ENCODE peak calls at places on chromosomes 13 and 19, in ten cellular contexts. R, M, Z, E, N, O, Q, W, L and S are unnamed samples.

GRCh38 chr19:8259922-8260247 is 48.3 kb downstream of the CD320 start:
- DNase-seq in M (no peak), R (no peak), O (no peak), Q (no peak), Z (no peak), W (no peak), L (no peak), E (no peak), N (no peak), S (no peak)

GRCh38 chr13:67204731-67205130 is 25.4 kb downstream of the PCDH9 start:
- DNase-seq in E (no peak), R (no peak), Z (no peak), L (no peak), Q (no peak), O (no peak), W (no peak), M (no peak), N (no peak), S (no peak)

GRCh38 chr19:44548736-44549135 is 19.3 kb upstream of the CEACAM20 start:
- DNase-seq in L (peak; percentile 51), E (no peak), R (no peak), N (no peak), Q (no peak), O (no peak), M (no peak), W (no peak), Z (no peak), S (no peak)

GRCh38 chr13:41409611-41410010 is 47.7 kb upstream of the RGCC start:
- DNase-seq in M (no peak), N (no peak), W (no peak), L (no peak), E (no peak), Q (no peak), Z (no peak), R (no peak), O (no peak), S (no peak)

GRCh38 chr19:13951799-13952153 is 533 bp upstream of the DCAF15 start:
- DNase-seq in W (no peak), Q (no peak), M (no peak), R (no peak), N (no peak), E (no peak), L (no peak), O (no peak), Z (no peak), S (peak; percentile 7)

GRCh38 chr13:31629085-31629785 is 110.1 kb upstream of the RXFP2 start:
- DNase-seq in R (no peak), L (peak; percentile 40), W (no peak), N (no peak), Q (no peak), M (no peak), O (no peak), E (no peak), Z (peak; percentile 27), S (no peak)

GRCh38 chr13:110330491-110331001 is 23.5 kb downstream of the COL4A2 start:
- DNase-seq in L (peak; percentile 83), M (no peak), N (no peak), E (no peak), R (no peak), Z (peak; percentile 48), O (no peak), Q (no peak), W (no peak), S (no peak)

GRCh38 chr13:32663660-32664059 is 77.4 kb downstream of the PDS5B start:
- DNase-seq in Z (no peak), E (no peak), O (no peak), M (no peak), N (no peak), L (no peak), W (no peak), Q (no peak), R (no peak), S (no peak)

GRCh38 chr13:20446405-20446804 is 79.3 kb downstream of the CRYL1 start:
- DNase-seq in O (no peak), W (no peak), L (no peak), Z (no peak), Q (no peak), M (no peak), R (no peak), N (no peak), E (no peak), S (no peak)

GRCh38 chr19:10356431-10356830 is 17.0 kb upstream of the ICAM3 start:
- DNase-seq in W (no peak), E (no peak), N (no peak), O (no peak), R (no peak), Z (no peak), Q (no peak), M (no peak), L (no peak), S (no peak)

DNA sequence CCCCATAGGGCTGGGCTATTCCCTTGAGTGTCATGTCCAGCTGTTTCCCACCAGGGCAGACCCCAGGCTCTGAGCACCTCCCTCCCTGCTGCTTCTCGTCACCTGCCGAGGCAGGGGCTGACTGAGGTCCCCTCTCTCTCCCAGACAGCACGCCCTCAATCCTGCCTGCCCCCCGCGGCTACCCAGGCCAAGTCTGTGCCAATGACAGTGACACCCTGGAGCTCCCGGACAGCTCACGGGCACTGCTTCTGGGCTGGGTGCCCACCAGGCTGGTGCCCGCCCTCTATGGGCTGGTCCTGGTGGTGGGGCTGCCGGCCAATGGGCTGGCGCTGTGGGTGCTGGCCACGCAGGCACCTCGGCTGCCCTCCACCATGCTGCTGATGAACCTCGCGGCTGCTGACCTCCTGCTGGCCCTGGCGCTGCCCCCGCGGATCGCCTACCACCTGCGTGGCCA is 657 bp downstream of the F2RL3 start:
- DNase-seq in W (no peak), M (no peak), Z (no peak), N (no peak), Q (no peak), L (no peak), R (no peak), O (no peak), E (no peak), S (no peak)
- H3K4me3 ChIP-seq in W (no peak overlapping the region), M (no peak overlapping the region), Z (no peak overlapping the region), N (no peak overlapping the region), Q (no peak overlapping the region), L (no peak overlapping the region), R (peak overlapping the region; percentile 55), O (peak overlapping the region; percentile 48), E (no peak overlapping the region), S (no peak overlapping the region)

GRCh38 chr13:101695870-101696516 is 243.5 kb downstream of the ITGBL1 start:
- DNase-seq in M (no peak), Q (no peak), W (no peak), E (no peak), O (no peak), N (no peak), R (no peak), L (no peak), Z (no peak), S (no peak)

GRCh38 chr13:101690871-101691270 is 238.4 kb downstream of the ITGBL1 start:
- DNase-seq in M (no peak), W (no peak), N (no peak), Z (peak; percentile 19), O (no peak), E (no peak), L (no peak), R (no peak), Q (no peak), S (no peak)

DNA sequence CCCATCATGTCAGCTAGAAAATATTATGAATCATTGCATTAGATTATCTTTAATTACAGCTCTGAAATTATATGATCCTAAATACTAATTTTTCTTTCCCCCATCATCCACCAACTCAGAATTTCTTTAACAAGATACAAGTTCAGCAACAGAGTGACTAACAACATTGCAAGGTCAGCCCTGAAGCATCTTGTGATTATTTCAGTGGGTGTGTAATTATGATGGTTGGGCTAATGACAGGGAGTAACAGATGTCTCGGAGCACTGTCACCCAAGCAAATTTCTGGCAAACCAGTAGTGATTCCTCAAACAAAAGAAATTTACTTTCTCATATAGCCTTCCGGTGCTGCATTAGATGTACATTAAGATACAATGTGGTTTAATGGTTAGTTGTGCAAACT is 238.9 kb downstream of the ITGBL1 start:
- DNase-seq in N (no peak), W (no peak), R (no peak), E (no peak), O (no peak), Z (peak; percentile 5), L (no peak), M (no peak), Q (no peak), S (no peak)
- H3K4me2 ChIP-seq in N (no peak overlapping the region), W (no peak overlapping the region), R (no peak overlapping the region), E (no peak overlapping the region), O (no peak overlapping the region), Z (no peak overlapping the region), L (no peak overlapping the region), M (no peak overlapping the region), Q (no peak overlapping the region), S (no peak overlapping the region)

DNA sequence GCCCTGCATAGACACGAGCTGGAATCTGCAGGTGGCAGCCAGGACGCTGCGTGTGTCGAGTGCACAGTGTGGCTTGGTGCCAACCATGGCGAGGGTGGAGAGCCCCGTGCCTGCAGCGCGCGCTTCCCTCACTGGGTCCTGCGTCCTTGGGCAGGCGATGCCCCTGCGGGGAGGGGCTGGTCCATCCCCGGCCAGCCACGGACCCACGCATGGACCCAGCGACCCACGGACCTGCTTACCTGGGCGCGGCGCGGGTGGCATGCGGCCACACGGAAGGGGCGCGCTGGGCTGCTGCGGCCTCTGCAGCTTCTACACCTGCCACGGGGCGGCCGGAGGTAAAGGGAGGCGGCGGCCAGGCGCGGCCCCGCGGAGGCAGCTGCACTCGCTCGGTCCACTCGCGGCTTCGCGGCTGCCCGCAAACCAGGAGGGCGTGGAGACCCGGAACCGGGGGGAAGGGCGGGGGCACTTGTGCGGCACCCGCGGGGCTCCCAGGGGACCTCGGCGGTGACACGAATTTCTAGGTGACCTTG is 569 bp upstream of the MCF2L start:
- DNase-seq in O (no peak), N (no peak), R (no peak), Q (peak; percentile 43), M (no peak), L (no peak), Z (no peak), E (peak; percentile 65), W (peak; percentile 62), S (peak; percentile 75)
- H3K4me3 ChIP-seq in O (peak overlapping the region; percentile 31), N (peak overlapping the region; percentile 6), R (no peak overlapping the region), Q (peak overlapping the region; percentile 72), M (no peak overlapping the region), L (no peak overlapping the region), Z (no peak overlapping the region), E (peak overlapping the region; percentile 72), W (peak overlapping the region; percentile 77), S (peak overlapping the region; percentile 57)

GRCh38 chr13:113455384-113455783 is 2.1 kb upstream of the ADPRHL1 start:
- DNase-seq in Q (no peak), O (no peak), Z (no peak), E (no peak), R (no peak), N (no peak), L (no peak), M (no peak), W (no peak), S (no peak)

GRCh38 chr13:113451951-113452421 is 1.3 kb downstream of the ADPRHL1 start:
- DNase-seq in M (no peak), Q (no peak), N (no peak), W (no peak), Z (no peak), L (no peak), O (no peak), E (no peak), R (peak; percentile 6), S (no peak)

GRCh38 chr13:113454936-113455335 is 1.6 kb upstream of the ADPRHL1 start:
- DNase-seq in Z (no peak), W (no peak), R (no peak), L (no peak), N (no peak), M (no peak), E (no peak), O (no peak), Q (no peak), S (no peak)

GRCh38 chr13:113452942-113453901 is at the start of gene ADPRHL1:
- DNase-seq in M (peak; percentile 79), R (no peak), O (no peak), N (no peak), E (no peak), W (no peak), L (no peak), Q (no peak), Z (no peak), S (no peak)

GRCh38 chr13:113453962-113454361 is 674 bp upstream of the ADPRHL1 start:
- DNase-seq in W (no peak), O (no peak), M (no peak), L (no peak), Q (no peak), E (no peak), N (no peak), R (no peak), Z (peak; percentile 36), S (no peak)
- H3K4me2 ChIP-seq in W (no peak overlapping the region), O (no peak overlapping the region), M (peak overlapping the region; percentile 65), L (no peak overlapping the region), Q (no peak overlapping the region), E (no peak overlapping the region), N (no peak overlapping the region), R (no peak overlapping the region), Z (no peak overlapping the region), S (no peak overlapping the region)